ENCODE peak calls at places on chromosomes 6 and 20, in ten cellular contexts. W is NCI-H1417; S is non-pigmented ciliary epithelial cell; K is NCI-H1436; G is posterior cingulate gyrus; N is activated T-cell treated with anti-CD3 and anti-CD28 coated beads for 1 hour; H is nucleus accumbens; D is stimulated activated CD4-positive, alpha-beta T cell treated with anti-CD3 and anti-CD28 coated beads, Interleukin-4, amount 100 ng/mL, for 1 hour; M is NCI-H524; Q is NCI-H1092 treated with DMSO at 0.1 percent for 48 hours. R is an unnamed sample.

GRCh38 chr20:10555865-10556308 is 117.9 kb downstream of the JAG1 start:
- DNase-seq in G (no peak), S (peak; percentile 36), D (no peak), H (no peak), K (no peak), N (no peak), Q (no peak), W (no peak), M (no peak), R (no peak)

GRCh38 chr20:43507150-43508080 is at the start of gene L3MBTL1:
- DNase-seq in G (peak; percentile 48), W (peak; percentile 68), Q (peak; percentile 31), K (no peak), S (no peak), N (no peak), H (no peak), D (peak; percentile 15), M (peak; percentile 72), R (no peak)

GRCh38 chr6:125831660-125832059 is 40.9 kb downstream of the NCOA7 start:
- DNase-seq in D (no peak), G (no peak), H (no peak), W (no peak), S (no peak), M (no peak), K (no peak), N (no peak), Q (no peak), R (no peak)

GRCh38 chr6:170248111-170248805 is 42.6 kb downstream of the DLL1 start:
- DNase-seq in N (no peak), K (no peak), M (no peak), D (no peak), H (no peak), Q (no peak), W (no peak), G (no peak), S (no peak), R (no peak)

GRCh38 chr6:28208180-28208659 is 16.9 kb upstream of the ZSCAN9 start:
- DNase-seq in N (no peak), Q (no peak), H (no peak), G (no peak), W (no peak), M (no peak), K (no peak), S (no peak), D (no peak), R (no peak)

GRCh38 chr6:11497881-11498280 is 39.7 kb upstream of the TMEM170B start:
- DNase-seq in Q (no peak), W (peak; percentile 3), H (no peak), S (no peak), N (no peak), G (no peak), D (no peak), K (no peak), M (no peak), R (no peak)

GRCh38 chr6:19231878-19232519 is 605.2 kb upstream of the ID4 start:
- DNase-seq in Q (peak; percentile 88), N (no peak), S (no peak), W (no peak), K (no peak), G (no peak), D (no peak), M (no peak), H (peak; percentile 5), R (no peak)

GRCh38 chr6:167146173-167146572 is 11.6 kb downstream of the GPR31 start:
- DNase-seq in Q (no peak), K (no peak), W (no peak), H (no peak), D (no peak), G (no peak), S (no peak), N (no peak), M (no peak), R (no peak)

GRCh38 chr6:108888052-108888451 is 39.8 kb downstream of the ARMC2 start:
- DNase-seq in S (no peak), N (no peak), W (no peak), G (no peak), H (no peak), K (no peak), M (no peak), Q (no peak), D (no peak), R (no peak)

GRCh38 chr6:34001706-34002645 is 143.9 kb downstream of the GRM4 start:
- DNase-seq in W (no peak), D (no peak), N (no peak), S (no peak), K (no peak), M (no peak), G (no peak), H (no peak), Q (no peak), R (no peak)

GRCh38 chr20:39394461-39394860 is 432.3 kb downstream of the DHX35 start:
- DNase-seq in D (no peak), N (no peak), M (no peak), S (no peak), K (no peak), W (no peak), Q (no peak), H (no peak), G (no peak), R (no peak)

GRCh38 chr6:135902756-135903331 is 51.3 kb downstream of the PDE7B start:
- DNase-seq in Q (no peak), M (no peak), W (no peak), D (no peak), S (no peak), H (no peak), G (no peak), K (no peak), N (no peak), R (no peak)

GRCh38 chr20:5888051-5888450 is 62.3 kb downstream of the TRMT6 start:
- DNase-seq in H (no peak), Q (no peak), D (no peak), W (no peak), G (no peak), N (no peak), K (no peak), S (no peak), M (no peak), R (no peak)

GRCh38 chr6:37663016-37663810 is 34.5 kb downstream of the MDGA1 start:
- DNase-seq in K (no peak), W (no peak), N (no peak), D (no peak), M (no peak), H (no peak), G (no peak), Q (no peak), S (no peak), R (no peak)

GRCh38 chr6:43306086-43306485 is 2.5 kb downstream of the CRIP3 start:
- DNase-seq in N (no peak), W (no peak), H (no peak), Q (no peak), S (no peak), K (no peak), G (no peak), D (no peak), M (no peak), R (no peak)

GRCh38 chr20:49575551-49576060 is 7.7 kb upstream of the PTGIS start:
- DNase-seq in H (no peak), Q (peak; percentile 30), K (no peak), G (no peak), M (peak; percentile 86), S (no peak), W (no peak), D (no peak), N (no peak), R (no peak)

GRCh38 chr6:101741474-101742171 is 348.1 kb downstream of the GRIK2 start:
- DNase-seq in H (no peak), N (no peak), G (no peak), Q (peak; percentile 47), M (no peak), W (no peak), K (no peak), S (no peak), D (no peak), R (peak; percentile 6)

GRCh38 chr20:58975353-58975752 is 5.7 kb upstream of the NELFCD start:
- DNase-seq in M (no peak), D (no peak), W (no peak), Q (no peak), N (no peak), K (no peak), G (no peak), S (no peak), H (no peak), R (no peak)

GRCh38 chr6:170174124-170174770 is 116.6 kb downstream of the DLL1 start:
- DNase-seq in K (no peak), Q (no peak), N (no peak), M (no peak), D (no peak), W (no peak), G (no peak), S (no peak), H (no peak), R (no peak)

GRCh38 chr6:100568255-100568654 is 103.5 kb upstream of the SIM1 start:
- DNase-seq in K (no peak), W (no peak), S (no peak), Q (no peak), H (no peak), M (no peak), N (no peak), D (no peak), G (no peak), R (no peak)

GRCh38 chr6:57021086-57021720 is 25.3 kb upstream of the KIAA1586 start:
- DNase-seq in N (no peak), G (no peak), D (no peak), K (peak; percentile 34), Q (peak; percentile 45), W (no peak), S (no peak), M (peak; percentile 54), H (no peak), R (peak; percentile 29)

GRCh38 chr20:34065260-34065659 is 46.8 kb downstream of the EIF2S2 start:
- DNase-seq in Q (no peak), H (no peak), G (no peak), N (no peak), S (peak; percentile 34), K (no peak), D (no peak), W (no peak), M (no peak), R (no peak)

GRCh38 chr6:51820555-51820954 is 266.9 kb downstream of the PKHD1 start:
- DNase-seq in D (no peak), S (no peak), K (no peak), G (no peak), W (no peak), H (no peak), N (no peak), M (no peak), Q (no peak), R (no peak)

GRCh38 chr6:17354700-17355403 is 38.5 kb upstream of the CAP2 start:
- DNase-seq in Q (no peak), K (no peak), S (peak; percentile 67), N (no peak), H (no peak), M (no peak), W (no peak), D (no peak), G (no peak), R (no peak)

R was measured in NCI-H2081.